ENCODE peak calls at places on chromosomes 5 and 9, in five cellular contexts. One of them, this sample, is unnamed. For H3K4me1, the result is how much of the 10 kb centered on the place peaks cover.

GRCh38 chr9:131986576-131986975 is 93.1 kb downstream of the MED27 start:
- DNase-seq in IMR-90: peak
- DNase-seq in psoas muscle: no peak
- DNase-seq in right lobe of liver: no peak
- DNase-seq in mammary epithelial cell: no peak
- DNase-seq in this sample: no peak

GRCh38 chr9:76181020-76181641 is 213.1 kb downstream of the RFK start:
- DNase-seq in psoas muscle: no peak
- DNase-seq in right lobe of liver: no peak
- DNase-seq in IMR-90: peak
- DNase-seq in mammary epithelial cell: peak
- DNase-seq in this sample: no peak

GRCh38 chr5:116799401-116799800 is 224.8 kb upstream of the SEMA6A start:
- DNase-seq in psoas muscle: no peak
- DNase-seq in mammary epithelial cell: no peak
- DNase-seq in IMR-90: no peak
- DNase-seq in right lobe of liver: no peak
- DNase-seq in this sample: no peak

GRCh38 chr5:8329773-8330172 is 460.8 kb downstream of the MTRR start:
- DNase-seq in psoas muscle: no peak
- DNase-seq in IMR-90: peak
- DNase-seq in right lobe of liver: no peak
- DNase-seq in mammary epithelial cell: peak
- DNase-seq in this sample: no peak

GRCh38 chr5:83516361-83516760 is 44.8 kb downstream of the VCAN start:
- DNase-seq in psoas muscle: no peak
- DNase-seq in IMR-90: peak
- DNase-seq in mammary epithelial cell: no peak
- DNase-seq in right lobe of liver: no peak
- DNase-seq in this sample: no peak

GRCh38 chr9:30058463-30058862 is 2326.0 kb upstream of the ACO1 start:
- DNase-seq in psoas muscle: no peak
- DNase-seq in IMR-90: no peak
- DNase-seq in mammary epithelial cell: no peak
- DNase-seq in right lobe of liver: no peak
- DNase-seq in this sample: no peak

GRCh38 chr5:141903261-141903660 is 20.4 kb upstream of the DELE1 start:
- DNase-seq in IMR-90: no peak
- DNase-seq in mammary epithelial cell: no peak
- DNase-seq in psoas muscle: no peak
- DNase-seq in right lobe of liver: no peak
- DNase-seq in this sample: no peak

GRCh38 chr9:114247086-114247485 is 75.8 kb upstream of the ORM1 start:
- DNase-seq in psoas muscle: no peak
- DNase-seq in mammary epithelial cell: no peak
- DNase-seq in right lobe of liver: no peak
- DNase-seq in IMR-90: no peak
- DNase-seq in this sample: no peak

GRCh38 chr9:16293610-16294009 is 576.9 kb downstream of the BNC2 start:
- DNase-seq in right lobe of liver: no peak
- DNase-seq in mammary epithelial cell: no peak
- DNase-seq in IMR-90: no peak
- DNase-seq in psoas muscle: no peak
- DNase-seq in this sample: peak

GRCh38 chr9:30519756-30520155 is 1864.7 kb upstream of the ACO1 start:
- DNase-seq in IMR-90: no peak
- DNase-seq in right lobe of liver: no peak
- DNase-seq in psoas muscle: no peak
- DNase-seq in mammary epithelial cell: peak
- DNase-seq in this sample: no peak

GRCh38 chr5:103232393-103232999 is 26.1 kb upstream of the MACIR start:
- DNase-seq in right lobe of liver: no peak
- DNase-seq in psoas muscle: no peak
- DNase-seq in mammary epithelial cell: peak
- DNase-seq in IMR-90: peak
- DNase-seq in this sample: no peak

GRCh38 chr5:35436441-35437057 is 181.1 kb upstream of the SPEF2 start:
- DNase-seq in psoas muscle: no peak
- DNase-seq in mammary epithelial cell: peak
- DNase-seq in right lobe of liver: no peak
- DNase-seq in IMR-90: peak
- DNase-seq in this sample: no peak

GRCh38 chr5:149961186-149961685 is 678 bp downstream of the SLC26A2 start:
- DNase-seq in mammary epithelial cell: peak
- DNase-seq in psoas muscle: no peak
- DNase-seq in IMR-90: no peak
- DNase-seq in right lobe of liver: no peak
- DNase-seq in this sample: no peak
- H3K27ac ChIP-seq in mammary epithelial cell: peak
- H3K27ac ChIP-seq in psoas muscle: peak
- H3K27ac ChIP-seq in IMR-90: peak
- H3K27ac ChIP-seq in right lobe of liver: no peak
- H3K27ac ChIP-seq in this sample: no peak

DNA sequence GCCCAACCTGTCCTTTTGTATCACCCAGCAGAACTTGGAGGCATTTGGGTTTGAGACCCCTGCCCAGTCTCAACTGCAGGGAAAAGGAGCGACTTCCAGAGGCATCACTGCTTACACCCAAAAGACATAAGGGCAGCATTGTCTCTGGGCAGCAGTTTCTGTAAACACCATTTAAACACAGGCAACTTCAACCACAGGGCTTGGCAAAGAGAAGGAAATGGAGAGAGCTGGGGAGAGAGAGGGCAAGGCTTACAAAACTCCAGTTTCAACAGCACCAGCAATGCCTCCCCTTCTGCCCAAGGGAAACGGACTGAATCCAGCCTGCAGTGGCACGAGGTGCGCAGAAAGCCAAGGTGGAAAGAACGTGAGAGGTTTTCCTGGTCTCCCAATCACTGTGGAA is 147.6 kb downstream of the ROR2 start:
- DNase-seq in mammary epithelial cell: no peak
- DNase-seq in IMR-90: peak
- DNase-seq in psoas muscle: peak
- DNase-seq in right lobe of liver: no peak
- DNase-seq in this sample: no peak
- H3K4me1 ChIP-seq in mammary epithelial cell: under half
- H3K4me1 ChIP-seq in IMR-90: under half
- H3K4me1 ChIP-seq in psoas muscle: under half
- H3K4me1 ChIP-seq in right lobe of liver: under half
- H3K4me1 ChIP-seq in this sample: under half

GRCh38 chr9:134928796-134929559 is 11.3 kb upstream of the FCN1 start:
- DNase-seq in IMR-90: no peak
- DNase-seq in right lobe of liver: peak
- DNase-seq in psoas muscle: peak
- DNase-seq in mammary epithelial cell: no peak
- DNase-seq in this sample: peak
- H3K27ac ChIP-seq in IMR-90: no peak
- H3K27ac ChIP-seq in right lobe of liver: no peak
- H3K27ac ChIP-seq in psoas muscle: no peak
- H3K27ac ChIP-seq in mammary epithelial cell: no peak
- H3K27ac ChIP-seq in this sample: no peak

DNA sequence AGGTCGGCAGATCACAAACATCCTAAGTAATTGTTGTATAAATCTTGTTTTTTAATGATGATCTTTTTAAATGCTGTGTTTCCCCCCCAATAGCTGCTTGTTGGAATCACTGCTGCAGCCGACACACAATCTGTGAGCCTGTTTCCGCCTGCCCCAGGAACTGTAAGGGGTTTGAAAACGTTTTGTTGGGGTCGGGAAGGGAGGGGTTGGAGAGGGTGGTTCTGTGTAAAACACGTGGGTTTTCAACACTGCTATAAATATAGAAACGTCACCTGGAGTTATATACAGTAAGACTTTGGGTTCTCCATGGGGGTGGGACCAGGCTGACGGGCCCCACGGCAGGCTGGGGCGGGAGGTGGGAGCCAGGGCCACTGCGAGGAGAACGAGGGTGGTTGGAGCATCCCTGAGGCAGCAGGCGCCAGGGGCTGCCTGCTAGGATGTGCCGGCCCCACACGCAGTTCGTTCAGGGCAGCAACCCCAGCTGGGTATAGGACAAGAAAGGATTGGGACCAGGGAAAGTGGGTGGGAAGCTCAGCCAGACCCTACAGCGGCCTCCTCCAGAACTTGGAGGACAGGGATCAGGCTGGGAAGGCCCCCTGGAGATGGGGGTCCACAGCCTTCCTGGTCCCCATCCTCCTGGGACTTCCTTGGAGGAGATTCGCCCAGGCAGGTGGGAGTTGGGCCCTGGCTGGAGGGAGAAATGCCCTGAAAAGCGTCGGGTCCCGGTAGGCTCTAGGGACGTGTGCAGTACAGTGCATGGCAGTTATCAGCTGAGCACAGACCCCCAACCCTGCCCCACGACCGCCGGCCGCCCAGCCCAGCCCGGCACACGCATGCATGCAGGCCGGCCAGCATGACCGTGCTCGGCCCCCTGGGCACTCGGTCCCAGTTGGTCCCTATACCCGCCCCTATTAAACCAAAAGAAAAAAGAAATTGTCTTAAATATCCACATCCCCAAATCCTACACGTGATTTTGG is 9.7 kb downstream of the RNF44 start:
- DNase-seq in psoas muscle: no peak
- DNase-seq in IMR-90: no peak
- DNase-seq in mammary epithelial cell: no peak
- DNase-seq in right lobe of liver: no peak
- DNase-seq in this sample: no peak
- H3K4me1 ChIP-seq in psoas muscle: under half
- H3K4me1 ChIP-seq in IMR-90: under half
- H3K4me1 ChIP-seq in mammary epithelial cell: under half
- H3K4me1 ChIP-seq in right lobe of liver: under half
- H3K4me1 ChIP-seq in this sample: under half

This sample was measured in right cardiac atrium.